ENCODE peak calls at places on chromosomes 5 and 9, in eight cellular contexts. L, A, Y, Q, Z, K, M and I are unnamed samples.

GRCh38 chr5:14882658-14883580 is 11.3 kb upstream of the ANKH start:
- DNase-seq in Y (no peak), Q (no peak), Z (peak), A (no peak), K (peak), M (no peak), L (no peak), I (no peak)

GRCh38 chr5:5183192-5183699 is 43.1 kb downstream of the ADAMTS16 start:
- DNase-seq in Q (no peak), Z (no peak), K (no peak), Y (no peak), A (no peak), M (no peak), L (no peak), I (no peak)

GRCh38 chr9:77731930-77732329 is 83.8 kb upstream of the GNA14 start:
- DNase-seq in L (no peak), K (peak), A (no peak), Q (peak), Y (no peak), Z (no peak), M (no peak), I (no peak)

GRCh38 chr9:81826541-81826906 is 101.7 kb upstream of the SPATA31D4 start:
- DNase-seq in L (peak), M (no peak), Y (no peak), Q (peak), Z (peak), K (peak), A (no peak), I (no peak)

GRCh38 chr9:92720807-92721535 is 43.7 kb downstream of the BICD2 start:
- DNase-seq in L (no peak), Y (no peak), Z (no peak), A (no peak), Q (no peak), M (no peak), K (no peak), I (no peak)

GRCh38 chr5:95808686-95809413 is 13.7 kb downstream of the GLRX start:
- DNase-seq in A (no peak), M (peak), Y (peak), K (peak), Z (peak), Q (peak), L (peak), I (no peak)

GRCh38 chr9:1606253-1606652 is 408.9 kb upstream of the SMARCA2 start:
- DNase-seq in A (no peak), K (no peak), L (no peak), Q (no peak), Y (no peak), Z (no peak), M (no peak), I (no peak)

GRCh38 chr5:96517294-96517693 is 84.2 kb upstream of the PCSK1 start:
- DNase-seq in Q (no peak), Y (no peak), A (no peak), Z (no peak), M (peak), L (peak), K (no peak), I (no peak)

GRCh38 chr9:137280478-137281344 is 3.2 kb downstream of the TOR4A start:
- DNase-seq in A (peak), L (no peak), M (no peak), Z (no peak), Y (no peak), K (no peak), Q (peak), I (peak)
- TF ChIP-seq CTCF in A (peak), L (no peak), M (peak), Z (peak), Y (no peak), K (no peak), Q (peak), I (peak)

DNA sequence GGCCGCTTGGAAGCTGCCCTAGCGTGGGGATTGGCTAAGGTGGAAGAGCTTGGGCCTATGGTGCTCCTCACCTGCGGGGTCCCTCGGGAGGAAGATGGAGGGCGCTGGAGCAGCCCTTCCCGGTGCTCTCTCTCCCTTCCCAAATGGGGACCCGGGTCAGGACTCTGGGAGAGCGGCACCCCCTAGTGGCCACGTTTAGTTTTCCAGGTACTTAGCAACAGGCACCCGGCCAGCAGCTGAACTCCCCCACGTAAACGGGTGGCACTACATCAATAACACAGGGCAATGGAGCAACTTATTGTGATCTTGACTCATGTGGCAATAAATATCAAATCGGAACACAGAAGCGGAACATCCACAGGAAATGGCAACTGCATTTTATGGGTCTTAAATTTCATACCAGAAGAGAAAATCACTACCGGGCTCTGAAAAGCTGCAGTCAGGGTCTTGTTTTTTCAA is 316.6 kb downstream of the AGTPBP1 start:
- DNase-seq in Z (peak), K (peak), A (peak), M (peak), L (peak), Q (peak), Y (no peak), I (peak)
- TF ChIP-seq CTCF in Z (peak), K (peak), A (peak), M (peak), L (peak), Q (peak), Y (no peak), I (peak)

DNA sequence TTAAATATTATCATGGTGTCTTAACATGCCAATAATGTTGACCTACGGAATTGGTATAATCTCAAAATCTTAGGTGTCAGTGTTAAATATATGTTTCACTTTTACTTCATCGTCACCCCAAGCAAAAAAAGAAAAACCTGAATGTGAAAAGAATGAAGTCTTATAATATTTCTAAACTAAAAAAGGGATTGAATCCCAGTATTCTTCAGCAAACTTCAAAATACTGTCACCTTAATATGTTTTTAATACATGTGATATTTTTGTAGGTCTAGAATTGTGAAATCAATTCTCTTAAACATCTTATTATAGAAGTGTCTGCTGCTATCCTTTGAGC is 14.1 kb downstream of the UBE2D2 start:
- DNase-seq in A (no peak), M (no peak), Q (no peak), L (no peak), Y (no peak), Z (no peak), K (no peak), I (no peak)
- TF ChIP-seq CTCF in A (no peak), M (no peak), Q (no peak), L (no peak), Y (no peak), Z (no peak), K (no peak), I (no peak)

GRCh38 chr5:64502181-64502580 is 3.6 kb upstream of the RGS7BP start:
- DNase-seq in K (no peak), A (no peak), Q (no peak), M (no peak), Z (no peak), Y (no peak), L (no peak), I (no peak)

GRCh38 chr5:64506567-64507321 is 929 bp downstream of the RGS7BP start:
- DNase-seq in Z (no peak), A (peak), M (no peak), K (no peak), Q (no peak), L (peak), Y (no peak), I (no peak)

GRCh38 chr5:64509798-64510197 is 4.0 kb downstream of the RGS7BP start:
- DNase-seq in A (no peak), Z (no peak), Q (no peak), Y (no peak), K (no peak), L (no peak), M (no peak), I (no peak)

GRCh38 chr5:64505769-64506566 is at the start of gene RGS7BP:
- DNase-seq in L (peak), Y (no peak), Q (peak), K (peak), M (peak), Z (peak), A (peak), I (no peak)
- TF ChIP-seq CTCF in L (no peak), Y (no peak), Q (no peak), K (no peak), M (no peak), Z (peak), A (no peak), I (no peak)

DNA sequence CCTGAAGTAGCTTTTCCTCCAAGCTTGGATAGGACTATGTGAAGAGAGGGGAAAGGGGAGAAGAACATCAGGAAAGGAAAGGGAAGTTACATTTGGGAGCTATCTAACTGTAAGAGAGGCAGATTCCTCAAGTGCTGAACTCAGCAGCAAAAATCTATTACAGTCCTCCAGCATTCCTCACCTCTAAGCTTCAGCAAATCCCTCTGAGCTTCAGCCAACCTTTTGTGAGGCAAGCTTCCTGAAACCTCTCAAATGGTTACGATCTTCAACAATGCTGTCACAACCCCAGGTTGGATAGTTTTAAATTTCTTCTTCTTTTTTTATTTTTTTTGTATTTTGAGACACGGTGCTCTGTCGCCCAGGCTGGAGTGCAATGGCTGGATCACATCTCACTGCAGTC is 2.5 kb upstream of the RNF38 start:
- DNase-seq in Z (no peak), Y (no peak), M (no peak), K (no peak), Q (peak), L (no peak), A (no peak), I (no peak)
- TF ChIP-seq CTCF in Z (no peak), Y (no peak), M (no peak), K (no peak), Q (no peak), L (no peak), A (no peak), I (no peak)

DNA sequence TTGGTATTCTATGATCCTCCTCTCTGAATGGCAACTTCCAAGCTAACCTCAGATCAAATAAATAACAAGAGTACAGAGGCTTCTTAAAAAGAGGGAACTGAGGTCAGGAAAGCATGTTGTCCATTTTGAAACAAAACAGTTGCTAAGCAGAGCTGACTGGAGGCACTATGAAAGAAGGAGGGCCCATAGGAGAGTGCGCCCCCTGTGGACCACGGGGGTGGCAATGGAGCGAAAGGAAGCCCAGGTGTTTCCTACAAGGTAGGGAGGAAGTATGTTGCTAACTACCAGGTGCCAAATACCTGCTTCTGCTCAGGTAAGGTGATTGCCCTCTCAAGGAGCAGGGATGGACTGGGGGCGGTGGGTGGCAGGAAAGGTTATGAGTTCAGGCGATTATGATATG is 101.8 kb upstream of the MAST4 start:
- DNase-seq in A (no peak), L (no peak), Z (no peak), Q (no peak), Y (no peak), M (no peak), K (no peak), I (no peak)
- TF ChIP-seq CTCF in A (no peak), L (no peak), Z (no peak), Q (no peak), Y (no peak), M (no peak), K (no peak), I (no peak)

GRCh38 chr5:64594601-64595518 is 89.0 kb downstream of the RGS7BP start:
- DNase-seq in Z (no peak), M (no peak), L (no peak), K (no peak), A (no peak), Q (peak), Y (no peak), I (no peak)
- TF ChIP-seq CTCF in Z (peak), M (peak), L (peak), K (no peak), A (peak), Q (peak), Y (no peak), I (no peak)

DNA sequence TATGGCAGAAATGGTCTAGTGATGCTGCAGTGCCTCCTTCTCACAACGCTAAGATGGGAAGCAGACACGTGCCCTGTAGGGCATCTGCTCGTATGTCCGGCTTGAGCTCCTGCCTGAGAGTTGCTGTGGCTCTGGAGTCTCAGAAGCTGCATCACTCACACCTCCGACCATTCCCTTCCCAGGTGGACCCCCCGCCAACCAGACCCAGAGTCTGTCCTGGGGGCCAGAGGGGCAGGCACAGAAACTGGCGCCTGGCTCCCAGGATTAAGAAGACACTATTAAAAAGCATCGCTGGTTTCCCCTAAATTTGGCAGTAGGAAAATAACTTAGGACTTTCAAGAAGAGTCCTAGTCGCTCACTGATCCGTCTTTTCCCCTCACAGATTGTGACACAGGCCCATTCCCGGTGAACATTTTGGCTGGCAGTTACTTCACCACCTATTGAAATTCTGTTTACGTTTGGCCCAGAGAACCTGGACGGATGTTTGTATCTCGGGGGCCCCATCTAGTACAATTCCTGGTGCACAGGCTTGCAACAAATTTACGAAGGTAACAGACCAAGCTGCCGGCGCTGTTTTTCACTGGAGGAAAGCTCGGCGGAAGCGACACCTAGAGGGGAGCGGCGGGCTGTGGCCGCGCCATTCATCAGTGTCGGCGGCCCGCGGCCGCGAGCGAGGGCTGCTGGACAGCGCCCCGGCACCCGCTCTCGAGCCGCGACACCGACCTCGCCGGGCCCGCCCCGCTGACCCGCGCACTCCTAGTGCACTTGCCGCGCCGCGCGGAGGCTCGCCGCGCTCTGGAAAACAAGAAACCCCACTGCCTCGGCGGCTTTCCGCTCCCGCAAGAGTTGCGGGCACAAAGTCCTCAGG is 1.6 kb downstream of the FSTL4 start:
- DNase-seq in Y (no peak), Q (peak), L (peak), M (no peak), Z (peak), A (peak), K (peak), I (peak)
- TF ChIP-seq CTCF in Y (peak), Q (peak), L (peak), M (peak), Z (peak), A (peak), K (peak), I (no peak)